ENCODE peak calls at places on chromosomes 7 and 10, in ten cellular contexts. One of them, this sample, is unnamed.

GRCh38 chr7:145293793-145294153 is 457.9 kb upstream of the TPK1 start:
- DNase-seq in Right ventricle myocardium superior: no peak
- DNase-seq in HT-29: no peak
- DNase-seq in NCI-H1105: no peak
- DNase-seq in HFFc6: no peak
- DNase-seq in central memory CD4-positive, alpha-beta T cell: no peak
- DNase-seq in GM12865: no peak
- DNase-seq in stimulated activated CD8-positive, alpha-beta memory T cell treated with anti-CD3 and anti-CD28 coated beads, Interleukin-15, amount 100 ng/mL, for 24 hours: no peak
- DNase-seq in ACHN: no peak
- DNase-seq in SK-MEL-5: no peak
- DNase-seq in this sample: no peak

GRCh38 chr10:132463333-132464255 is 66.6 kb downstream of the PWWP2B start:
- DNase-seq in Right ventricle myocardium superior: peak
- DNase-seq in central memory CD4-positive, alpha-beta T cell: no peak
- DNase-seq in ACHN: peak
- DNase-seq in HFFc6: no peak
- DNase-seq in SK-MEL-5: peak
- DNase-seq in GM12865: no peak
- DNase-seq in stimulated activated CD8-positive, alpha-beta memory T cell treated with anti-CD3 and anti-CD28 coated beads, Interleukin-15, amount 100 ng/mL, for 24 hours: no peak
- DNase-seq in HT-29: no peak
- DNase-seq in NCI-H1105: no peak
- DNase-seq in this sample: no peak

GRCh38 chr7:5692112-5692844 is 89.2 kb downstream of the RNF216 start:
- DNase-seq in Right ventricle myocardium superior: peak
- DNase-seq in SK-MEL-5: no peak
- DNase-seq in GM12865: peak
- DNase-seq in stimulated activated CD8-positive, alpha-beta memory T cell treated with anti-CD3 and anti-CD28 coated beads, Interleukin-15, amount 100 ng/mL, for 24 hours: no peak
- DNase-seq in NCI-H1105: no peak
- DNase-seq in ACHN: peak
- DNase-seq in HFFc6: peak
- DNase-seq in HT-29: no peak
- DNase-seq in central memory CD4-positive, alpha-beta T cell: no peak
- DNase-seq in this sample: no peak

GRCh38 chr10:30270247-30270646 is 78.8 kb downstream of the MTPAP start:
- DNase-seq in Right ventricle myocardium superior: no peak
- DNase-seq in central memory CD4-positive, alpha-beta T cell: no peak
- DNase-seq in HFFc6: peak
- DNase-seq in stimulated activated CD8-positive, alpha-beta memory T cell treated with anti-CD3 and anti-CD28 coated beads, Interleukin-15, amount 100 ng/mL, for 24 hours: no peak
- DNase-seq in ACHN: peak
- DNase-seq in HT-29: peak
- DNase-seq in NCI-H1105: no peak
- DNase-seq in GM12865: no peak
- DNase-seq in SK-MEL-5: peak
- DNase-seq in this sample: no peak

GRCh38 chr7:140212100-140212881 is 35.5 kb upstream of the KDM7A start:
- DNase-seq in HFFc6: no peak
- DNase-seq in HT-29: peak
- DNase-seq in central memory CD4-positive, alpha-beta T cell: no peak
- DNase-seq in Right ventricle myocardium superior: no peak
- DNase-seq in stimulated activated CD8-positive, alpha-beta memory T cell treated with anti-CD3 and anti-CD28 coated beads, Interleukin-15, amount 100 ng/mL, for 24 hours: no peak
- DNase-seq in GM12865: peak
- DNase-seq in ACHN: no peak
- DNase-seq in SK-MEL-5: no peak
- DNase-seq in NCI-H1105: no peak
- DNase-seq in this sample: no peak

GRCh38 chr10:115030483-115031200 is 62.5 kb upstream of the ATRNL1 start:
- DNase-seq in stimulated activated CD8-positive, alpha-beta memory T cell treated with anti-CD3 and anti-CD28 coated beads, Interleukin-15, amount 100 ng/mL, for 24 hours: no peak
- DNase-seq in GM12865: no peak
- DNase-seq in central memory CD4-positive, alpha-beta T cell: no peak
- DNase-seq in HFFc6: no peak
- DNase-seq in ACHN: no peak
- DNase-seq in Right ventricle myocardium superior: no peak
- DNase-seq in HT-29: no peak
- DNase-seq in SK-MEL-5: peak
- DNase-seq in NCI-H1105: no peak
- DNase-seq in this sample: no peak

GRCh38 chr10:113992601-113993011 is 51.1 kb upstream of the ADRB1 start:
- DNase-seq in HT-29: no peak
- DNase-seq in SK-MEL-5: peak
- DNase-seq in HFFc6: no peak
- DNase-seq in stimulated activated CD8-positive, alpha-beta memory T cell treated with anti-CD3 and anti-CD28 coated beads, Interleukin-15, amount 100 ng/mL, for 24 hours: no peak
- DNase-seq in ACHN: no peak
- DNase-seq in GM12865: no peak
- DNase-seq in central memory CD4-positive, alpha-beta T cell: no peak
- DNase-seq in NCI-H1105: no peak
- DNase-seq in Right ventricle myocardium superior: peak
- DNase-seq in this sample: no peak

GRCh38 chr7:45593877-45594276 is 19.7 kb downstream of the ADCY1 start:
- DNase-seq in HT-29: no peak
- DNase-seq in SK-MEL-5: no peak
- DNase-seq in NCI-H1105: no peak
- DNase-seq in stimulated activated CD8-positive, alpha-beta memory T cell treated with anti-CD3 and anti-CD28 coated beads, Interleukin-15, amount 100 ng/mL, for 24 hours: no peak
- DNase-seq in HFFc6: no peak
- DNase-seq in ACHN: no peak
- DNase-seq in Right ventricle myocardium superior: no peak
- DNase-seq in central memory CD4-positive, alpha-beta T cell: no peak
- DNase-seq in GM12865: no peak
- DNase-seq in this sample: no peak

GRCh38 chr10:61110188-61110844 is 166.3 kb upstream of the RHOBTB1 start:
- DNase-seq in central memory CD4-positive, alpha-beta T cell: no peak
- DNase-seq in NCI-H1105: no peak
- DNase-seq in Right ventricle myocardium superior: no peak
- DNase-seq in stimulated activated CD8-positive, alpha-beta memory T cell treated with anti-CD3 and anti-CD28 coated beads, Interleukin-15, amount 100 ng/mL, for 24 hours: no peak
- DNase-seq in HFFc6: peak
- DNase-seq in SK-MEL-5: no peak
- DNase-seq in HT-29: no peak
- DNase-seq in ACHN: no peak
- DNase-seq in GM12865: no peak
- DNase-seq in this sample: no peak

GRCh38 chr10:104349623-104350142 is 4.0 kb upstream of the CFAP58 start:
- DNase-seq in ACHN: no peak
- DNase-seq in HT-29: peak
- DNase-seq in stimulated activated CD8-positive, alpha-beta memory T cell treated with anti-CD3 and anti-CD28 coated beads, Interleukin-15, amount 100 ng/mL, for 24 hours: no peak
- DNase-seq in HFFc6: no peak
- DNase-seq in NCI-H1105: no peak
- DNase-seq in SK-MEL-5: no peak
- DNase-seq in central memory CD4-positive, alpha-beta T cell: no peak
- DNase-seq in Right ventricle myocardium superior: no peak
- DNase-seq in GM12865: peak
- DNase-seq in this sample: no peak

GRCh38 chr7:50502001-50502684 is 52.0 kb upstream of the FIGNL1 start:
- DNase-seq in ACHN: peak
- DNase-seq in stimulated activated CD8-positive, alpha-beta memory T cell treated with anti-CD3 and anti-CD28 coated beads, Interleukin-15, amount 100 ng/mL, for 24 hours: no peak
- DNase-seq in central memory CD4-positive, alpha-beta T cell: no peak
- DNase-seq in SK-MEL-5: no peak
- DNase-seq in NCI-H1105: no peak
- DNase-seq in HT-29: no peak
- DNase-seq in GM12865: no peak
- DNase-seq in HFFc6: peak
- DNase-seq in Right ventricle myocardium superior: peak
- DNase-seq in this sample: no peak

GRCh38 chr10:87504307-87504666 is 406 bp upstream of the MINPP1 start:
- DNase-seq in NCI-H1105: no peak
- DNase-seq in central memory CD4-positive, alpha-beta T cell: no peak
- DNase-seq in stimulated activated CD8-positive, alpha-beta memory T cell treated with anti-CD3 and anti-CD28 coated beads, Interleukin-15, amount 100 ng/mL, for 24 hours: no peak
- DNase-seq in HFFc6: no peak
- DNase-seq in Right ventricle myocardium superior: no peak
- DNase-seq in SK-MEL-5: no peak
- DNase-seq in GM12865: no peak
- DNase-seq in HT-29: no peak
- DNase-seq in ACHN: no peak
- DNase-seq in this sample: no peak

GRCh38 chr10:103493911-103494877 is 689 bp downstream of the NEURL1 start:
- DNase-seq in HT-29: no peak
- DNase-seq in HFFc6: no peak
- DNase-seq in Right ventricle myocardium superior: no peak
- DNase-seq in NCI-H1105: no peak
- DNase-seq in ACHN: no peak
- DNase-seq in central memory CD4-positive, alpha-beta T cell: no peak
- DNase-seq in SK-MEL-5: no peak
- DNase-seq in GM12865: no peak
- DNase-seq in stimulated activated CD8-positive, alpha-beta memory T cell treated with anti-CD3 and anti-CD28 coated beads, Interleukin-15, amount 100 ng/mL, for 24 hours: no peak
- DNase-seq in this sample: no peak

GRCh38 chr7:77245015-77245755 is 45.6 kb upstream of the FGL2 start:
- DNase-seq in NCI-H1105: no peak
- DNase-seq in stimulated activated CD8-positive, alpha-beta memory T cell treated with anti-CD3 and anti-CD28 coated beads, Interleukin-15, amount 100 ng/mL, for 24 hours: no peak
- DNase-seq in HT-29: no peak
- DNase-seq in Right ventricle myocardium superior: peak
- DNase-seq in HFFc6: no peak
- DNase-seq in ACHN: no peak
- DNase-seq in GM12865: no peak
- DNase-seq in central memory CD4-positive, alpha-beta T cell: no peak
- DNase-seq in SK-MEL-5: no peak
- DNase-seq in this sample: no peak

GRCh38 chr7:105011771-105012502 is 2.1 kb upstream of the KMT2E start:
- DNase-seq in ACHN: peak
- DNase-seq in Right ventricle myocardium superior: peak
- DNase-seq in GM12865: peak
- DNase-seq in HT-29: peak
- DNase-seq in HFFc6: no peak
- DNase-seq in stimulated activated CD8-positive, alpha-beta memory T cell treated with anti-CD3 and anti-CD28 coated beads, Interleukin-15, amount 100 ng/mL, for 24 hours: no peak
- DNase-seq in SK-MEL-5: peak
- DNase-seq in central memory CD4-positive, alpha-beta T cell: no peak
- DNase-seq in NCI-H1105: no peak
- DNase-seq in this sample: no peak

GRCh38 chr10:70183304-70183703 is 13.0 kb upstream of the SAR1A start:
- DNase-seq in HFFc6: no peak
- DNase-seq in SK-MEL-5: no peak
- DNase-seq in NCI-H1105: no peak
- DNase-seq in central memory CD4-positive, alpha-beta T cell: no peak
- DNase-seq in HT-29: no peak
- DNase-seq in GM12865: no peak
- DNase-seq in ACHN: no peak
- DNase-seq in stimulated activated CD8-positive, alpha-beta memory T cell treated with anti-CD3 and anti-CD28 coated beads, Interleukin-15, amount 100 ng/mL, for 24 hours: no peak
- DNase-seq in Right ventricle myocardium superior: no peak
- DNase-seq in this sample: no peak

GRCh38 chr10:116826803-116827202 is 22.5 kb upstream of the ENO4 start:
- DNase-seq in HFFc6: no peak
- DNase-seq in Right ventricle myocardium superior: no peak
- DNase-seq in NCI-H1105: no peak
- DNase-seq in stimulated activated CD8-positive, alpha-beta memory T cell treated with anti-CD3 and anti-CD28 coated beads, Interleukin-15, amount 100 ng/mL, for 24 hours: no peak
- DNase-seq in SK-MEL-5: no peak
- DNase-seq in GM12865: no peak
- DNase-seq in ACHN: peak
- DNase-seq in HT-29: no peak
- DNase-seq in central memory CD4-positive, alpha-beta T cell: no peak
- DNase-seq in this sample: no peak